ENCODE peak calls at places on chromosome 7, in six cellular contexts. G, O, J, F, V and Z are unnamed samples.

GRCh38 chr7:11193131-11193867 is 219.6 kb downstream of the PHF14 start:
- DNase-seq in G (no peak), O (peak; percentile 64), J (no peak), F (no peak), V (peak; percentile 81), Z (peak; percentile 60)

GRCh38 chr7:52715701-52716100 is 319.7 kb upstream of the POM121L12 start:
- DNase-seq in G (no peak), O (no peak), J (no peak), F (no peak), V (no peak), Z (no peak)

GRCh38 chr7:66267249-66267648 is 62.1 kb downstream of the TPST1 start:
- DNase-seq in G (no peak), O (no peak), J (no peak), F (no peak), V (no peak), Z (no peak)

GRCh38 chr7:69820479-69821192 is 222.4 kb downstream of the AUTS2 start:
- DNase-seq in G (no peak), O (no peak), J (no peak), F (no peak), V (no peak), Z (no peak)

GRCh38 chr7:25945608-25946007 is 206.4 kb upstream of the NFE2L3 start:
- DNase-seq in G (no peak), O (no peak), J (no peak), F (no peak), V (no peak), Z (no peak)

GRCh38 chr7:40077849-40078248 is 56.6 kb downstream of the MPLKIP start:
- DNase-seq in G (no peak), O (no peak), J (no peak), F (no peak), V (no peak), Z (no peak)

GRCh38 chr7:97499204-97499603 is 232.7 kb upstream of the TAC1 start:
- DNase-seq in G (peak; percentile 29), O (peak; percentile 48), J (peak; percentile 55), F (peak; percentile 46), V (peak; percentile 72), Z (peak; percentile 37)

GRCh38 chr7:31791881-31792280 is 104.9 kb downstream of the PPP1R17 start:
- DNase-seq in G (no peak), O (no peak), J (no peak), F (no peak), V (no peak), Z (no peak)

DNA sequence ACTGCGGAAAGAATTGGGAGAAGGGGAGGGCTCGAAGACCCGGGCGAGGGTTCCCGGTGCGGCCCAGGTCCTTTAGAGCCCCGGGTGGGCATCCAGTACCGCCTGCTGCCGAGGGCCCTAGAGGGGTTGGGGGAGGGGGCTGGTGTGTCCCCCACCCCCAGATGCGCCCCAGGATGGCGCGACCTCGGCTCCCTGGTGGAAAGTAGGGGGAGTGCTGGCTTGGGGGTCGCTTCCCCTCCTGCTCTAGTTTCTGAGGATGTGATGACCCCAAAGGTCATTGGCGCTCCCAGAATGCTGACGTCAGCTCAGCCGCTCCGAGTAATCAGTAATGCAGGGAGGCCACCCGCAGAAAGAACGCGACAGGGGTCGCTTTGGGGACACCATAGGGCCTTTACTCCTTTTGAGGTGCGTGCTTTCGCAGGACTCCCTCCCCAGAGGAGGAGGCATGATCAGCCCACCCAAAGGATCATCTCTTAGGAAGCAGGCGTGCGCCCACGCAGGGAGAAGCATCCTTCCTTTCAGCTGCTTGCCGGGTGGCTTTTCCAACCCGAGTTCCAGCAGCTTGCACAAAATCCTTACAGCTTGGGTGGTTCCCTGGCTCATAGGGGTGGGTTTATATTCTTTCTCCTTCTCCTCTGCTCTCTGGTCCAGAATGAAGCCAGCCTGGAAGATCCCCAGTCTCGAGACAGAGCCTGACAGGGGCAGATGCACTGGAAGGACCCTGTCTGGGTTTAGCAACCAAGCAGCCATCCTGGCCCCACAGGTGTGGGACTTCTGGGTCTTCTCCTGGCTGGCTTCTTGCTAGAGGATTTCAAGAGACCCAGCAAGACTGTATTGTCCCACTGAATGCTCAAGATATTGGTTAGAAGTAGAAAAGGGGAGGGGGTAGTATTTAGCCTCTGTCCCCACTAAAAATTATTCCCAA is 1.3 kb upstream of the PRKAG2 start:
- DNase-seq in G (no peak), O (peak; percentile 46), J (peak; percentile 73), F (no peak), V (no peak), Z (no peak)
- H3K4me3 ChIP-seq in G (no peak overlapping the region), O (peak overlapping the region; percentile 90), J (peak overlapping the region; percentile 64), F (no peak overlapping the region), V (peak overlapping the region; percentile 92), Z (no peak overlapping the region)

GRCh38 chr7:157017149-157017548 is 6.7 kb upstream of the MNX1 start:
- DNase-seq in G (no peak), O (peak; percentile 35), J (peak; percentile 37), F (no peak), V (no peak), Z (no peak)

GRCh38 chr7:157014635-157015555 is 4.4 kb upstream of the MNX1 start:
- DNase-seq in G (no peak), O (no peak), J (peak; percentile 34), F (peak; percentile 6), V (peak; percentile 63), Z (no peak)

GRCh38 chr7:157017639-157018327 is 7.3 kb upstream of the MNX1 start:
- DNase-seq in G (no peak), O (peak; percentile 52), J (peak; percentile 46), F (no peak), V (peak; percentile 42), Z (no peak)

GRCh38 chr7:157016352-157017041 is 6.0 kb upstream of the MNX1 start:
- DNase-seq in G (no peak), O (peak; percentile 40), J (peak; percentile 33), F (peak; percentile 100), V (peak; percentile 82), Z (no peak)

GRCh38 chr7:157016024-157016351 is 5.5 kb upstream of the MNX1 start:
- DNase-seq in G (no peak), O (no peak), J (peak; percentile 41), F (no peak), V (no peak), Z (no peak)
- TF ChIP-seq EZH2phosphoT487 in G (no peak), O (no peak), J (no peak), F (no peak), V (no peak), Z (no peak)

GRCh38 chr7:89002942-89003618 is 207.5 kb upstream of the TEX47 start:
- DNase-seq in G (no peak), O (no peak), J (no peak), F (peak; percentile 78), V (no peak), Z (no peak)
- H3K4me3 ChIP-seq in G (no peak overlapping the region), O (no peak overlapping the region), J (peak overlapping the region; percentile 22), F (peak overlapping the region; percentile 45), V (no peak overlapping the region), Z (no peak overlapping the region)

DNA sequence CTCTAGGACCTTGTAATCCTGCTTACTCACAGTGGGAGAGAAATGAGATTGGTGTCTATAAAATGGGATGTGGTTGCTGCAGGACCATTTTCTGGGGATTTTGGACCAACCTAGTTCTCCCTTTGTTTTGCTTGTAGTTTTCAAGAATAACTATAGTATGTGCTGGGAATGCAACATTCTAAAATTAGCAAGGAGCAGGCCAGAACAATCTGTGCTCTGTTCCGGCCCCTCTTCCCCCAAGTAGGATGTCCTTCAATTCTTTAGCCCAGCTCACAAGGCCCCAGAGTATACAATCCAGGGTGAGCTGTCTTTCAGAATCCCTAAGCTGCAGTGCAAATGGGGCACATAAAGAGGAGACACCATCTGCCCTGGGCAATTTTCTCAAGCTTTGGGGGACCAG is 809.2 kb downstream of the TNS3 start:
- DNase-seq in G (no peak), O (no peak), J (no peak), F (no peak), V (no peak), Z (no peak)
- TF ChIP-seq EZH2phosphoT487 in G (no peak), O (no peak), J (no peak), F (no peak), V (no peak), Z (no peak)

GRCh38 chr7:50780436-50780835 is 2.3 kb downstream of the GRB10 start:
- DNase-seq in G (no peak), O (no peak), J (no peak), F (no peak), V (no peak), Z (no peak)

GRCh38 chr7:50782376-50783208 is at the start of gene GRB10:
- DNase-seq in G (no peak), O (peak; percentile 84), J (peak; percentile 65), F (no peak), V (peak; percentile 92), Z (peak; percentile 56)

GRCh38 chr7:50781894-50782293 is 802 bp downstream of the GRB10 start:
- DNase-seq in G (no peak), O (no peak), J (no peak), F (no peak), V (no peak), Z (no peak)

GRCh38 chr7:50783304-50783703 is 608 bp upstream of the GRB10 start:
- DNase-seq in G (no peak), O (no peak), J (no peak), F (no peak), V (no peak), Z (no peak)

GRCh38 chr7:50781371-50781770 is 1.3 kb downstream of the GRB10 start:
- DNase-seq in G (no peak), O (peak; percentile 60), J (no peak), F (no peak), V (no peak), Z (no peak)
- H3K4me3 ChIP-seq in G (no peak overlapping the region), O (peak overlapping the region; percentile 65), J (no peak overlapping the region), F (no peak overlapping the region), V (peak overlapping the region; percentile 88), Z (peak overlapping the region; percentile 68)

DNA sequence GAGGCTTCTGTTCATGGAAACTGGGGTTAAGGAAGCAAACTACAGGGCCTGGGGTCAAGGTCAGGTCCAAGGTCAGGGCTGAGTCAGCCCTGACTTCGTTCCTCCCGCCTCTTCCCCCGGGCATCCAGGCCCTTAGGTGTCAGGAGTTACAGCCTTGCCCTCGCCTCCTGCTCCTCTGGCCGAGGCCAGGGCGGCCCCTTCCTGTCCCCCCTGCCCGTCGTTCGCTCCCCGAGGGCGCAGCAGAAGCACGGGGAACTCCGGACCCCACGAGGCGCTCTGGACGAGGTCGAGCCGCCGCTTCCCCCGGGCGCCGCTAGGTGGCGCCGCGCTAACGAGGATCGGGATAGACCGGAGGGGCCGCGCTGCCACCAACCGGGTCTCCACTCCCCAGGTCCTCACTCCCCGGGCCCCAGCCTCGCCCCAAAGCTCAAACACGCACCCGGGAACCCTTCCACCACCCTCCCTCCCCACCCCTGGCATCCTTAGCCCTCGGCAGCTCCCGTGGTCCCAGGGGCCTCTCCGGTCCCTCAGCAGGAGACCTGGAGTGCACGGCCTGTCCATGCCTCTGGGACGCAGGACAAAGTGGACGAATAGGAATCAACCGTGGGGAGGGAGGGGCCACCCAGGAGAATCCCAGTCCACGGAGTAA is 59.2 kb upstream of the MYL10 start:
- DNase-seq in G (peak; percentile 34), O (peak; percentile 89), J (peak; percentile 98), F (peak; percentile 77), V (peak; percentile 85), Z (peak; percentile 70)
- TF ChIP-seq EZH2phosphoT487 in G (no peak), O (no peak), J (no peak), F (no peak), V (no peak), Z (no peak)